ENCODE peak calls at places on chromosomes 6 and 20, in seven cellular contexts. B is mesendoderm, Y is neuronal stem cell, E is IMR-90, D is H9, X is H1, S is trophoblast cell. R is an unnamed sample.

GRCh38 chr6:157831018-157831369 is 7.9 kb downstream of the SNX9 start:
- DNase-seq in B (no peak), Y (no peak), E (no peak), D (no peak), X (no peak), S (no peak), R (no peak)

GRCh38 chr6:135546206-135546605 is 48.7 kb upstream of the AHI1 start:
- DNase-seq in B (no peak), Y (no peak), E (no peak), D (no peak), X (no peak), S (no peak), R (no peak)

GRCh38 chr6:80535914-80536565 is 429.6 kb downstream of the BCKDHB start:
- DNase-seq in B (no peak), Y (no peak), E (peak), D (no peak), X (no peak), S (no peak), R (peak)

GRCh38 chr20:62900052-62900691 is 26.1 kb downstream of the DIDO1 start:
- DNase-seq in B (peak), Y (peak), E (peak), D (peak), X (peak), S (peak), R (peak)

GRCh38 chr6:64256483-64256882 is 620.9 kb downstream of the PHF3 start:
- DNase-seq in B (no peak), Y (no peak), E (no peak), D (no peak), X (no peak), S (no peak), R (no peak)

GRCh38 chr6:29744621-29745020 is 21.4 kb downstream of the HLA-F start:
- DNase-seq in B (no peak), Y (no peak), E (no peak), D (no peak), X (no peak), S (no peak), R (no peak)

GRCh38 chr6:28943223-28943556 is 19.4 kb upstream of the TRIM27 start:
- DNase-seq in B (no peak), Y (no peak), E (no peak), D (no peak), X (no peak), S (no peak), R (no peak)

GRCh38 chr6:36659271-36659670 is 19.2 kb upstream of the CDKN1A start:
- DNase-seq in B (no peak), Y (no peak), E (peak), D (no peak), X (no peak), S (no peak), R (peak)

GRCh38 chr6:107399927-107400326 is 59.4 kb downstream of the PDSS2 start:
- DNase-seq in B (peak), Y (no peak), E (no peak), D (no peak), X (no peak), S (no peak), R (no peak)

GRCh38 chr20:44284032-44284431 is 27.0 kb downstream of the FITM2 start:
- DNase-seq in B (no peak), Y (no peak), E (no peak), D (no peak), X (no peak), S (no peak), R (no peak)

GRCh38 chr6:158867381-158868121 is 48.4 kb upstream of the EZR start:
- DNase-seq in B (no peak), Y (no peak), E (no peak), D (no peak), X (no peak), S (no peak), R (no peak)

GRCh38 chr20:20211274-20211987 is 156.5 kb upstream of the INSM1 start:
- DNase-seq in B (no peak), Y (no peak), E (no peak), D (no peak), X (no peak), S (no peak), R (no peak)

GRCh38 chr6:42349753-42350573 is 101.8 kb downstream of the TRERF1 start:
- DNase-seq in B (no peak), Y (no peak), E (peak), D (no peak), X (no peak), S (no peak), R (no peak)

GRCh38 chr6:118735320-118735719 is 83.9 kb upstream of the CEP85L start:
- DNase-seq in B (peak), Y (no peak), E (no peak), D (peak), X (no peak), S (no peak), R (no peak)

GRCh38 chr6:85482206-85483040 is 32.5 kb downstream of the NT5E start:
- DNase-seq in B (no peak), Y (no peak), E (no peak), D (no peak), X (no peak), S (no peak), R (peak)

GRCh38 chr6:23531666-23532065 is 594.3 kb upstream of the NRSN1 start:
- DNase-seq in B (no peak), Y (no peak), E (no peak), D (no peak), X (no peak), S (no peak), R (no peak)

GRCh38 chr20:24842591-24843442 is 106.3 kb upstream of the CST7 start:
- DNase-seq in B (peak), Y (no peak), E (no peak), D (no peak), X (no peak), S (no peak), R (peak)

GRCh38 chr6:80223743-80224212 is 117.3 kb downstream of the BCKDHB start:
- DNase-seq in B (no peak), Y (no peak), E (no peak), D (no peak), X (no peak), S (no peak), R (no peak)

GRCh38 chr20:32019563-32020463 is 9.6 kb downstream of the CCM2L start:
- DNase-seq in B (no peak), Y (no peak), E (no peak), D (no peak), X (no peak), S (no peak), R (no peak)

GRCh38 chr20:32474009-32474716 is 111.0 kb downstream of the NOL4L start:
- DNase-seq in B (no peak), Y (no peak), E (no peak), D (no peak), X (no peak), S (no peak), R (no peak)

GRCh38 chr6:99424761-99425646 is at the start of gene PNISR:
- DNase-seq in B (peak), Y (peak), E (peak), D (peak), X (peak), S (peak), R (peak)
- H3K23ac ChIP-seq in B (no peak), Y (no peak), E (peak), D (no peak), X (no peak), S (no peak), R (peak)

GRCh38 chr6:149385998-149386646 is 13.9 kb upstream of the SUMO4 start:
- DNase-seq in B (no peak), Y (no peak), E (no peak), D (no peak), X (no peak), S (no peak), R (no peak)
- H2BK120ac ChIP-seq in B (no peak), Y (no peak), E (no peak), D (no peak), X (no peak), S (no peak), R (no peak)

DNA sequence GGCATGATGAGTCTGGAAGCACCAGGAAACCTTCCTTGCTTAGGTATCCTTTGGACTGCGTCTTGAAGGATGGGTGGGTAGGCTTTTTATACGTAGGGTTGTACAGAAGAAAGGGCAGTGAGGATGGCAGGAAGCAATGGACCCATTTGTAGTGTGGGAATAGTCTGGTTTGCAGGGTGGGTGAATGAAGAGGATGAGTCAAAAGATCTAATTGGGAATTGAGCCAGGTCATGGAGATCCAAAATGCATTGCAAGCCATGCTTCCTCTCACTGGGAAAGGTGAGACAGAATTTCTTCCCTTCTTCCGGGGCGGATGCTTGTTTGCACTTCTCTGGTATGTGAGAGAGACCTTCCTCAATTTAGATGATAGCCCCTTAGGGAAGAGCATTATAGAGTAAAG is 10.1 kb upstream of the BTBD3 start:
- DNase-seq in B (no peak), Y (no peak), E (peak), D (no peak), X (no peak), S (no peak), R (no peak)
- H3K18ac ChIP-seq in B (no peak), Y (no peak), E (no peak), D (no peak), X (no peak), S (no peak), R (no peak)

DNA sequence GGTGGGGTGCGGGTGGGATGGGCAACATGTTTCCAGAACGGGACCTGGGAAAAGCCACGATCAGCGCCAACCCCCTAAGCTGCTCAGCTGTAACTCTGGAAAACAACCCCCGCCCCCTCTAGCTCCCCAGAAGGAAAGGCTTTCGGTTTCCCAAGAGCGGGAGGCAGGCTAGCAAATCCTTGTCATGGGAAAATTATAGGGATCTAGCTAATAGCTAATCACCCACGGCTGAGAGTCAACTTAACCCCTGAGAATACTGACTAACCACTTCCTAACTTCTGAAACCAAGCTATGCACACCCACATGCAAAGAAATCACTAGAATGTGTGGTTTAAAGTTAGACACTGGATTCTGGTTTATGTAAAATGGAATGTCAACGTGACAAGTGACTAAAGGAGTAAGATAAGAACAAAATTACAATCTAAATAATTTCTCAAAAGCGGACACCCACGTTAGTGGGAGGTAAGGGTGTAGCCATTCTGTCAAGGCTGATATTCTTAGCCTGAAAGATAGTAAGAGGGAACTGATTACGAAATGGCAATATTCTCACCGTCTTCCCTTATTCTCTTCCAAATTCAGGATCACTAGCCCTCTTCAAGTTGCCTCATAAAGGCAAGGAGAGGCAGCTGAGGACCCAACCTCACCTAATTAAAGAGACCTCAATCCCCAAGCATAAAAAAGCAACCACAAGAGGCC is 20.1 kb downstream of the JAG1 start:
- DNase-seq in B (no peak), Y (no peak), E (peak), D (no peak), X (no peak), S (no peak), R (peak)
- H3K23ac ChIP-seq in B (no peak), Y (no peak), E (peak), D (no peak), X (no peak), S (no peak), R (peak)

DNA sequence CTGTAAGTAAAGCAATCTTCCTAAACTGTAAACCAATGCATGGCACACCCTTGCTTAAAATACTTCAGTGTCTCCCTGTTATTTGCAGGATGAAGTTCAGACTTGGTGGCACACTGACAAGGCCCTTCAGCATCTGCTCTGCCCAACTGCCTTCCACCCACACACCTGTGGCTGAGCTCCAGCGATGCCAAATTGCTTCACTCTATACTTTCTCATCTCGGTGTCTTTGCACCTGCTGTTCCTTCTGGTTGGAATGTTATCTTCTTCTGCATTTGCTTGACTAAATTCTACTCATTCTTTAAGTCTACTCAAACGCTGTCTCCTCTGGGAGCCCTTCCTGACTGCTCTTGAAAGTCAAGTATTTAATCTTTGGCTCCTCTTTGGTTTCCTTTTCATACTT is 100.1 kb upstream of the SUPT3H start:
- DNase-seq in B (no peak), Y (no peak), E (no peak), D (no peak), X (no peak), S (peak), R (no peak)
- H2BK120ac ChIP-seq in B (no peak), Y (no peak), E (peak), D (no peak), X (no peak), S (no peak), R (no peak)

DNA sequence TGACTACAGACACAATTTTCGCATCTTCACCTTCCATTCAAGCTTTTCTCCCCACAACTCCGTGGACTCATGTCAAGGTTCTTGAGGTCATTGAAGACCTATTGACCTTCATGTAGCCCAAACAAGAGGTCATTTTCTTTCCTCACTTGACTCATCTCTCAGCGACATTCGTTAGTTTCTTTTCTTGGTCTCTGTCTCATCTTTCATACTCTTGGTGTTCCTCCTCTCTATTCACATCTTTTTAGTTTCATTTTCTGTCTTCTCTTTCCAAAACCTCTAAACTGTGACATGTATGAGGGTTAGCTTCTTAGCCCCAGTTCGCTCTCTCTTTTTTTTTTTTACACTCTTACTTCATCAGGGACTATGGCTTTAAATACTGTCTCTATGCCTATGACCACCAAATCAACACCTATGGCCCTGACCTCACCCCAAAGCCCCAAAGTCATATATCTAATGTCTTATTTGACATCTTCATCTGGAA is 128.6 kb upstream of the BACH2 start:
- DNase-seq in B (no peak), Y (no peak), E (no peak), D (no peak), X (no peak), S (no peak), R (no peak)
- H3K18ac ChIP-seq in B (no peak), Y (no peak), E (no peak), D (no peak), X (no peak), S (no peak), R (no peak)

GRCh38 chr20:61426361-61426760 is 174.3 kb downstream of the CDH4 start:
- DNase-seq in B (no peak), Y (no peak), E (no peak), D (no peak), X (no peak), S (no peak), R (no peak)

GRCh38 chr20:61420781-61421180 is 168.7 kb downstream of the CDH4 start:
- DNase-seq in B (no peak), Y (no peak), E (no peak), D (no peak), X (no peak), S (no peak), R (no peak)

GRCh38 chr20:61424628-61425420 is 172.8 kb downstream of the CDH4 start:
- DNase-seq in B (no peak), Y (no peak), E (no peak), D (no peak), X (no peak), S (no peak), R (no peak)

GRCh38 chr20:61422636-61423425 is 170.8 kb downstream of the CDH4 start:
- DNase-seq in B (peak), Y (no peak), E (no peak), D (peak), X (no peak), S (no peak), R (no peak)

GRCh38 chr20:61424011-61424627 is 172.1 kb downstream of the CDH4 start:
- DNase-seq in B (no peak), Y (no peak), E (no peak), D (no peak), X (no peak), S (no peak), R (no peak)
- H3K23ac ChIP-seq in B (no peak), Y (no peak), E (no peak), D (no peak), X (no peak), S (peak), R (no peak)

R was measured in mesenchymal stem cell.